ENCODE peak calls at places on chromosomes 5 and 9, in six cellular contexts. P, B, U, M, Z and X are unnamed samples.

GRCh38 chr9:3401556-3401955 is 124.2 kb downstream of the RFX3 start:
- DNase-seq in P (no peak), B (no peak), U (no peak), M (peak; percentile 31), Z (no peak), X (peak; percentile 22)

GRCh38 chr9:89122944-89123343 is 55.7 kb downstream of the SHC3 start:
- DNase-seq in P (peak; percentile 41), B (peak; percentile 90), U (no peak), M (no peak), Z (no peak), X (no peak)

GRCh38 chr5:149544199-149544472 is 7.1 kb downstream of the CSNK1A1 start:
- DNase-seq in P (no peak), B (no peak), U (no peak), M (no peak), Z (no peak), X (no peak)

GRCh38 chr5:79236364-79236969 is 536 bp downstream of the JMY start:
- DNase-seq in P (peak; percentile 30), B (no peak), U (peak; percentile 70), M (no peak), Z (no peak), X (peak; percentile 6)

GRCh38 chr9:98536542-98537173 is 172.1 kb downstream of the GABBR2 start:
- DNase-seq in P (no peak), B (no peak), U (peak; percentile 82), M (no peak), Z (no peak), X (no peak)

GRCh38 chr5:168822745-168823281 is 243.6 kb upstream of the PANK3 start:
- DNase-seq in P (peak; percentile 51), B (peak; percentile 72), U (no peak), M (no peak), Z (no peak), X (no peak)

GRCh38 chr9:20728493-20729220 is 44.6 kb downstream of the FOCAD start:
- DNase-seq in P (peak; percentile 84), B (peak; percentile 45), U (no peak), M (no peak), Z (no peak), X (peak; percentile 39)

GRCh38 chr5:131644822-131645221 is 9.8 kb upstream of the RAPGEF6 start:
- DNase-seq in P (no peak), B (peak; percentile 34), U (no peak), M (peak; percentile 34), Z (no peak), X (no peak)

GRCh38 chr9:38227656-38228055 is 158.6 kb upstream of the SHB start:
- DNase-seq in P (no peak), B (no peak), U (no peak), M (no peak), Z (no peak), X (peak; percentile 10)

GRCh38 chr5:150289551-150290390 is at the start of gene CAMK2A:
- DNase-seq in P (no peak), B (no peak), U (peak; percentile 86), M (no peak), Z (no peak), X (no peak)

GRCh38 chr5:172904643-172905345 is 54.4 kb upstream of the RPL26L1 start:
- DNase-seq in P (peak; percentile 82), B (peak; percentile 82), U (peak; percentile 17), M (peak; percentile 48), Z (no peak), X (peak; percentile 85)

GRCh38 chr5:133698646-133699526 is 86.5 kb upstream of the FSTL4 start:
- DNase-seq in P (no peak), B (no peak), U (no peak), M (no peak), Z (peak; percentile 55), X (no peak)
- H3K4me3 ChIP-seq in P (no peak overlapping the region), B (no peak overlapping the region), U (no peak overlapping the region), M (no peak overlapping the region), Z (no peak overlapping the region), X (no peak overlapping the region)

DNA sequence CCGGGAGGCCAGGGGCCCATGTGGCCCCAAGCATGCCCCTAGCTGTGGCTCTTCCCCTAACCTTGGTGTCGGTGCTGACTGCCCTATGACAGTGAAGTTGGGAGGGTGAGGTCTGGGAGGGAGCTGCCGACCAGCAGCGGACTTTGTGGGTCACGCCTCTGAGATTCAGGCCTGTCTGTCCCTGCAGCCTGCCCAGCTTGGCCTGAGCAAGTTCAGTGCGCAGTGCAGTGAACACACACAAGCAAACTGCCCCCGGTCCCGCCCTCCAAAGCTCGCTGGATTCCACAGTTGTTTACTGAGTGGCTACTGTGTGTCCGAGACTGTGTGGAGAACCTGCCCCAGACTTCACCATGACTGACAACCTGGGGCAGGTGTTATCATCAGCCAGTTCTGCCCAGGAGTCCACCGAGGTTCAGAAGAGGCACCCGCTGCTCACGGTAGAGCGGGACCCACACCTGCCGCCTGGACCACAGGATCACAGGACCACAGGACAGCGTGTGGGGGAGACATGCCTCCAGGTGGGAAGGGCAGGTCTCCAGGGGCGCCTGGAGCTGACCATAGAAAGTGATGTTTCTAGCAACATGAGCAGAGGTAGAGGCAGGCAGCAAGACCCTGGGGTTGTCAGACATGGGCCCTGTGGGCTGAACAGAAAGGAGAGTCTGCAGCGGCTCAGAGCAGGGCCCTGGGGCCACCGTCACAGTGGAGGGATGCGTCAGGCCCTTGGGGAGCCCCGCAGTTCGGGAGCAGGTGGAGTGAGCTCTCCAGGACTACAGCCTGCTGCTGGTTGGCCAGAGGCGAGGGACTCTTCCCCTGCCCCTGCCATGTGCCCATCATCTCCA is 105.2 kb downstream of the PHF2 start:
- DNase-seq in P (no peak), B (no peak), U (no peak), M (no peak), Z (peak; percentile 72), X (no peak)
- TF ChIP-seq CTCF in P (no peak), B (no peak), U (no peak), M (no peak), Z (no peak), X (no peak)

DNA sequence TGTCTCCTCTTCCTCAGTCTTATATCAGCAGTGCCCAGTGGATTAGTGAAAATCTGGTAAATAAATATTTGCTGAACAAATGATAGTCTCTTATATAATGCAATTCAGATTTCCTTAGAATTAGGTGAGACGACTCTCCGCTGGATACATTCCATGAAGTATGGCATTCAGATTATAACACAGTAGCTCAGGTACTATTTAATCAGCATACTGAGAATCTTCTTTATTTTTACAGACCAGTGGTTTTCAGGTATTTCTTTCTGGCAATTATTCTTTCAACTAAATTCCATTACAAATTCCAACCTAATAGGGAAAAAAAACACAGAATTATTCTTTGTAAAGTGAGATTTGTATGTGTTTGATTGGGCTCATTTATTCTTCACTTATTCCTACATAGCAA is 435.5 kb downstream of the TAF11L14 start:
- DNase-seq in P (no peak), B (no peak), U (no peak), M (no peak), Z (no peak), X (no peak)
- H3K4me3 ChIP-seq in P (no peak overlapping the region), B (no peak overlapping the region), U (no peak overlapping the region), M (no peak overlapping the region), Z (no peak overlapping the region), X (no peak overlapping the region)

GRCh38 chr5:139671096-139671841 is 23.1 kb downstream of the CXXC5 start:
- DNase-seq in P (no peak), B (no peak), U (no peak), M (no peak), Z (peak; percentile 89), X (no peak)

GRCh38 chr5:139668064-139668880 is 20.1 kb downstream of the CXXC5 start:
- DNase-seq in P (no peak), B (peak; percentile 39), U (peak; percentile 82), M (no peak), Z (peak; percentile 83), X (no peak)

GRCh38 chr5:139669681-139670368 is 21.7 kb downstream of the CXXC5 start:
- DNase-seq in P (no peak), B (no peak), U (no peak), M (no peak), Z (peak; percentile 93), X (no peak)

GRCh38 chr5:139668924-139669680 is 21.0 kb downstream of the CXXC5 start:
- DNase-seq in P (no peak), B (no peak), U (no peak), M (no peak), Z (no peak), X (no peak)

GRCh38 chr5:139670369-139671095 is 22.4 kb downstream of the CXXC5 start:
- DNase-seq in P (no peak), B (no peak), U (no peak), M (no peak), Z (peak; percentile 91), X (no peak)
- TF ChIP-seq CTCF in P (peak; percentile 44), B (peak; percentile 42), U (peak; percentile 36), M (peak; percentile 29), Z (peak; percentile 10), X (peak; percentile 40)

DNA sequence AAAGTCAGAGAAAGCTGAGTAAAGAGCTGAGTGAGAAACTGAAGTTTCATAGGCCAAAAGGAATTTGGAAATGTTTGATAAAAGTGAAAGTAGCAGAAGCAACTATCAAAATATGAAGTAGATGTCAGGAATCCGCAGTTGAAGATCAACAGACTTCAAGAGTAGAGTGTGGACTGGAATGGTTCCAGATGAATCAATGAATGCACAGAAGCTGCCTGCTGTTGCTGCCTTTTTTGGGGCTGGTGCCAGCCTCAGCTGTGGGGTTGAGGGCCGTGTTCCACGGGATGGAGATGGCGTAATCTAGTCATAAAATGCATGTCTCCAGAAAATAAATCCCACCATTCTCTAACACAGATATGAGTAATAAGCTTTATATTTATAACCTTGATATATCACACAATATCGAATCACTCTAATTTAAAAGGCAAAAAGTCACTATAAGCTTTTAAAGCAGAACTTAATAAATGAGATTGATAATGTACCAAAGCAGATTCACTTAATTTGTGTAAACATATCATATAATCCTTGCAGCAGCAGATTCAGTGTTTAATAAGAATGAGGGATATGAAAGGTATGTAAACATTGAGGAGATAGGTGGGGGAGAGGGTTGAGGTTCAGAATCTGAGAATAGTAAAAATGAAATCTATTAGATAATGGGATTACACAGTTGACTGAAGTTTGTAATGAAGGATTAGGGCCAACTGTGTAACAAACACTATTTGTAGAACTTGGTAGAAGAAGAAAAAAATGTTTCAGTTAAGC is 652.3 kb upstream of the FTMT start:
- DNase-seq in P (peak; percentile 89), B (peak; percentile 83), U (no peak), M (no peak), Z (no peak), X (peak; percentile 55)
- H3K4me3 ChIP-seq in P (peak overlapping the region; percentile 4), B (no peak overlapping the region), U (no peak overlapping the region), M (no peak overlapping the region), Z (no peak overlapping the region), X (no peak overlapping the region)

GRCh38 chr5:102547161-102547560 is 48.4 kb upstream of the SLCO6A1 start:
- DNase-seq in P (no peak), B (no peak), U (no peak), M (no peak), Z (no peak), X (no peak)

GRCh38 chr5:102547659-102548058 is 48.9 kb upstream of the SLCO6A1 start:
- DNase-seq in P (no peak), B (no peak), U (no peak), M (no peak), Z (no peak), X (no peak)

GRCh38 chr5:102540251-102540812 is 41.5 kb upstream of the SLCO6A1 start:
- DNase-seq in P (no peak), B (peak; percentile 7), U (no peak), M (no peak), Z (no peak), X (no peak)

GRCh38 chr5:102542064-102542463 is 43.3 kb upstream of the SLCO6A1 start:
- DNase-seq in P (no peak), B (no peak), U (no peak), M (no peak), Z (no peak), X (no peak)

GRCh38 chr5:102545175-102545574 is 46.4 kb upstream of the SLCO6A1 start:
- DNase-seq in P (peak; percentile 10), B (no peak), U (peak; percentile 86), M (peak; percentile 27), Z (no peak), X (no peak)
- TF ChIP-seq CTCF in P (peak; percentile 28), B (peak; percentile 18), U (peak; percentile 65), M (peak; percentile 69), Z (no peak), X (peak; percentile 38)